ENCODE peak calls at places on chromosomes 13 and 19, in ten cellular contexts. R is sigmoid colon, G is SK-N-SH, F is upper lobe of left lung, P is breast epithelium, Q is suprapubic skin, J is spleen, N is endothelial cell of umbilical vein, B is HepG2, D is transverse colon. W is an unnamed sample.
A peak's percentile ranks its signal among the peaks of the same experiment; 100 is the strongest.

GRCh38 chr13:108897955-108898354 is 268.5 kb downstream of the MYO16 start:
- DNase-seq in J (no peak), F (no peak), G (no peak), Q (no peak), B (no peak), N (peak; percentile 49), P (no peak), D (no peak), R (no peak), W (no peak)

GRCh38 chr13:44764334-44764733 is 188.2 kb upstream of the TSC22D1 start:
- DNase-seq in R (no peak), F (peak; percentile 48), G (no peak), P (no peak), J (no peak), N (no peak), D (peak; percentile 78), B (no peak), Q (no peak), W (peak; percentile 24)

GRCh38 chr19:37933965-37934364 is 27.0 kb downstream of the SIPA1L3 start:
- DNase-seq in D (no peak), N (no peak), B (peak; percentile 90), Q (no peak), R (no peak), F (no peak), J (peak; percentile 25), G (no peak), P (no peak), W (no peak)

GRCh38 chr13:60311527-60311926 is 85.5 kb upstream of the TDRD3 start:
- DNase-seq in D (no peak), R (no peak), Q (no peak), B (no peak), F (no peak), N (no peak), J (no peak), P (no peak), G (no peak), W (no peak)

GRCh38 chr13:94315188-94315587 is 164.3 kb downstream of the DCT start:
- DNase-seq in B (no peak), D (no peak), F (no peak), G (no peak), P (no peak), J (no peak), Q (no peak), N (no peak), R (no peak), W (no peak)

GRCh38 chr19:46610851-46611770 is 10.0 kb downstream of the CALM3 start:
- DNase-seq in N (no peak), F (no peak), G (peak; percentile 10), D (peak; percentile 15), Q (peak; percentile 65), B (no peak), P (no peak), R (peak; percentile 56), J (peak; percentile 69), W (no peak)

GRCh38 chr13:37747071-37747612 is 122.4 kb downstream of the TRPC4 start:
- DNase-seq in N (peak; percentile 84), Q (no peak), B (no peak), P (no peak), J (no peak), R (no peak), F (no peak), D (no peak), G (no peak), W (no peak)

GRCh38 chr13:78131811-78132210 is 213.2 kb upstream of the EDNRB start:
- DNase-seq in B (no peak), J (no peak), D (no peak), R (no peak), Q (no peak), G (no peak), F (no peak), N (peak; percentile 39), P (no peak), W (no peak)

GRCh38 chr19:13099073-13099999 is 3.3 kb downstream of the LYL1 start:
- DNase-seq in B (no peak), N (peak; percentile 79), G (no peak), P (no peak), D (peak; percentile 85), F (peak; percentile 92), J (peak; percentile 98), Q (peak; percentile 92), R (peak; percentile 91), W (no peak)

GRCh38 chr19:3370728-3371591 is 4.6 kb downstream of the NFIC start:
- DNase-seq in N (no peak), D (no peak), Q (no peak), J (no peak), F (peak; percentile 70), B (no peak), P (no peak), R (no peak), G (no peak), W (no peak)

GRCh38 chr13:20160346-20161274 is at the start of gene GJA3:
- DNase-seq in N (no peak), F (peak; percentile 90), B (no peak), G (peak; percentile 62), J (peak; percentile 84), P (no peak), R (no peak), D (no peak), Q (no peak), W (no peak)

GRCh38 chr13:45362939-45363338 is 22.0 kb upstream of the TPT1 start:
- DNase-seq in F (no peak), R (no peak), G (no peak), B (peak; percentile 25), N (no peak), D (no peak), P (no peak), J (no peak), Q (no peak), W (no peak)

GRCh38 chr13:51221674-51222509 is at the start of gene FAM124A:
- DNase-seq in D (peak; percentile 53), F (peak; percentile 94), B (no peak), R (peak; percentile 75), P (no peak), Q (no peak), J (peak; percentile 82), G (peak; percentile 89), N (peak; percentile 26), W (peak; percentile 37)

GRCh38 chr13:59318320-59318930 is 845.3 kb downstream of the DIAPH3 start:
- DNase-seq in B (peak; percentile 58), D (peak; percentile 54), P (no peak), F (no peak), Q (no peak), G (peak; percentile 44), J (no peak), N (peak; percentile 86), R (no peak), W (peak; percentile 9)

GRCh38 chr13:37446503-37446902 is 152.1 kb downstream of the POSTN start:
- DNase-seq in J (no peak), N (no peak), F (no peak), B (no peak), P (no peak), D (no peak), Q (no peak), R (no peak), G (no peak), W (no peak)

GRCh38 chr13:102657630-102658029 is 37.2 kb downstream of the METTL21C start:
- DNase-seq in N (no peak), B (no peak), D (no peak), R (no peak), P (no peak), Q (no peak), J (no peak), G (no peak), F (no peak), W (no peak)
- TF ChIP-seq CTCF in N (peak; percentile 3), B (no peak), D (no peak), R (no peak), P (no peak), Q (no peak), J (no peak), G (peak; percentile 36), F (no peak), W (no peak)

DNA sequence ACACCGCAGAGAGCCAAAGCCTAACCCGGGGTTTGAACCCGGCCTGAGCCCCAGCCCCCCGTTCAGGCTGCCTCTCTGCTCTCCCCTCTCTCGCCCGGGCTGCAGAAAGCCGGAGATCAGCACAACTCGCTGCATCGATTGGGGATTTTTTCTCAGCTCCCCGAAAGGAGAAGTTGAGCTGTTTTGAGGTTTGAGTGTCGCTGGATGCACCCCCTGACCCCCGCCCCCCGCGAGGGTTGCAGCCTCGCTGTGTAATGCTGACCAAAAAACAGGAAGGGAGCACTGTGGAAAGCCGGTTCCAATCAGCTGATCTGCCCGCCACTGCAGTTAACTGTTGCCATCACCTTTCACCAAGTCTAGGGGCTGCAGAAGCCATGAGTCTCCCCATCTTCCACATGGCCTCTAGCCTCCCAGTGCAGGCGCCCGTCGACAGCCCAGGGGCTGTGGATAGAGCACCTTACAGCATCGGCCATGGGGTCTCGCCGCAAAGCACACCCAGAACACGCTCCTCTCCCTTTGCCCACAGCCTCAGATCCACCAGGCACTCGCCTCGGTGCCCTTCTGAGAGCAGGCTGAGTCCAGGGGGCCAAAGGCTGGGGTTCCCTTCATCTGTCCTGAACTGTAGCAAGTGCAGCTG is 34.5 kb downstream of the MYO9B start:
- DNase-seq in R (no peak), Q (no peak), B (no peak), D (peak; percentile 65), P (no peak), N (no peak), G (no peak), J (peak; percentile 95), F (peak; percentile 90), W (no peak)
- TF ChIP-seq POLR2AphosphoS5 in R (peak; percentile 16), Q (no peak), B (no peak), D (no peak), P (no peak), N (no peak), G (no peak), J (peak; percentile 77), F (peak; percentile 38), W (no peak)

DNA sequence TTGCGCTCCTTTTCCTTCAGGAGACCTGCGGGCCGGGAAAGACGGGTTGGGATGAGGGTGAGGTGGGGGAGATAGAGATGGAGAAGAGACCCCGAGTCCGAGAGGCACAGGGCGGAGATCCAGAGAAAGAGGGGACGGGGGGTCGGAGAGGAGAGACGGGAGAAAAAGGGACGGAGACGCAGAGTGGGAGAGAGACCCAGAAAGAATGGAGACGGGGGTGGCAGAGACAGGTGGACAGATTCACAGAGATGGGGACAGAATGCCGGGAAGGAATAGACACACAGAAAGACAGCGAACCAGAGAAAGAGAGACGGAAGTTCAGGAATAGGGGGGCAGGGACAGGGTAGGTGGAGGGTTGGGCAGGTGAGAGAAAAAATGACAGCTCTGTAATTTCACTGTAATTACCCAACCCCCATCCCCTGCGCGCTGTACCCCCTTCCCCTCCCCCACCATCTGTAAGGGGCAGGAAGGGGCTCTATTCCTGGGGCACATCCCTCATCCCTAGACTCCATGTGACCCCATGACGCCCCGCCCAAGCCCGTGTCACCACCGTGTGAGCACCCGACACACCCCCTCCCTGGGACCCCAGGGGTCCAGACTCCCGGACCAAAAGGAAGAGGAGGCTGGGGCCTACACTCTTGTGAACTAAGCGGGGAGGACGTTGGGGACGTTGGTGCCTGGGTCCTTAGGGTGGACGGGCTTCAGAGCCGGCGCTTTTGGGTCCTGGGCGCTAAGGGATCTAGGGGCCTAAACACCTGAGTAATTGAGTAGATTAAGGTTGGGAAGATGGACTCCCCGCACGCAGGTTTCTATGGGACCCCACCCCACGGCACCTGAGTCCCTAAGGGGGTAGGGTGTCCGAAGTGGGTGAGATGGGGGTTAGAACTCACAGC is 967 bp downstream of the DBP start:
- DNase-seq in G (no peak), D (peak; percentile 63), R (peak; percentile 78), Q (no peak), F (peak; percentile 77), B (no peak), J (peak; percentile 91), N (no peak), P (no peak), W (no peak)
- H3K4me1 ChIP-seq in G (peaks cover 39% of the 10 kb centered on the region), D (peaks cover 52% of the 10 kb centered on the region), R (peaks cover 56% of the 10 kb centered on the region), Q (peaks cover 66% of the 10 kb centered on the region), F (peaks cover 70% of the 10 kb centered on the region), B (peaks cover 83% of the 10 kb centered on the region), J (peaks cover 80% of the 10 kb centered on the region), N (peaks cover 26% of the 10 kb centered on the region), P (no peaks in the 10 kb centered on the region), W (peaks cover 15% of the 10 kb centered on the region)

GRCh38 chr13:23667750-23668149 is 97.5 kb downstream of the TNFRSF19 start:
- DNase-seq in N (no peak), F (peak; percentile 17), R (no peak), J (no peak), D (no peak), Q (no peak), B (no peak), P (no peak), G (no peak), W (no peak)
- TF ChIP-seq CTCF in N (no peak), F (no peak), R (no peak), J (no peak), D (no peak), Q (no peak), B (peak; percentile 41), P (no peak), G (no peak), W (no peak)

W was measured in prostate gland.